ENCODE peak calls at places on chromosomes 2 and 18, in four cellular contexts. One of them, this sample, is unnamed.

GRCh38 chr2:10303634-10304378 is 1.1 kb downstream of the HPCAL1 start:
- DNase-seq in fibroblast of villous mesenchyme: peak
- DNase-seq in nucleus accumbens: peak
- DNase-seq in brain microvascular endothelial cell: no peak
- DNase-seq in this sample: peak

GRCh38 chr2:26982102-26982742 is 11.8 kb downstream of the MAPRE3 start:
- DNase-seq in fibroblast of villous mesenchyme: no peak
- DNase-seq in nucleus accumbens: peak
- DNase-seq in brain microvascular endothelial cell: peak
- DNase-seq in this sample: no peak

GRCh38 chr18:63336366-63337099 is 17.0 kb upstream of the BCL2 start:
- DNase-seq in brain microvascular endothelial cell: peak
- DNase-seq in fibroblast of villous mesenchyme: peak
- DNase-seq in nucleus accumbens: no peak
- DNase-seq in this sample: no peak

GRCh38 chr2:241912021-241912555 is 42.6 kb downstream of the RTP5 start:
- DNase-seq in nucleus accumbens: no peak
- DNase-seq in fibroblast of villous mesenchyme: no peak
- DNase-seq in brain microvascular endothelial cell: no peak
- DNase-seq in this sample: no peak

GRCh38 chr2:68829764-68830163 is 41.4 kb downstream of the BMP10 start:
- DNase-seq in fibroblast of villous mesenchyme: no peak
- DNase-seq in brain microvascular endothelial cell: no peak
- DNase-seq in nucleus accumbens: no peak
- DNase-seq in this sample: no peak

GRCh38 chr2:200156140-200156858 is 150.2 kb upstream of the SPATS2L start:
- DNase-seq in fibroblast of villous mesenchyme: peak
- DNase-seq in brain microvascular endothelial cell: peak
- DNase-seq in nucleus accumbens: no peak
- DNase-seq in this sample: no peak

GRCh38 chr2:97723156-97724072 is 10.0 kb downstream of the ZAP70 start:
- DNase-seq in brain microvascular endothelial cell: no peak
- DNase-seq in fibroblast of villous mesenchyme: no peak
- DNase-seq in nucleus accumbens: no peak
- DNase-seq in this sample: no peak

GRCh38 chr2:234977228-234977679 is 25.4 kb downstream of the SH3BP4 start:
- DNase-seq in nucleus accumbens: no peak
- DNase-seq in fibroblast of villous mesenchyme: no peak
- DNase-seq in brain microvascular endothelial cell: no peak
- DNase-seq in this sample: no peak

GRCh38 chr2:26848336-26849055 is 564 bp downstream of the DPYSL5 start:
- DNase-seq in brain microvascular endothelial cell: no peak
- DNase-seq in fibroblast of villous mesenchyme: no peak
- DNase-seq in nucleus accumbens: no peak
- DNase-seq in this sample: peak

GRCh38 chr2:866009-866680 is 84.5 kb upstream of the SNTG2 start:
- DNase-seq in nucleus accumbens: no peak
- DNase-seq in brain microvascular endothelial cell: no peak
- DNase-seq in fibroblast of villous mesenchyme: no peak
- DNase-seq in this sample: peak

GRCh38 chr18:32777049-32777448 is 4.2 kb upstream of the KLHL14 start:
- DNase-seq in fibroblast of villous mesenchyme: no peak
- DNase-seq in brain microvascular endothelial cell: no peak
- DNase-seq in nucleus accumbens: no peak
- DNase-seq in this sample: no peak

GRCh38 chr2:45649855-45650806 is 1.3 kb upstream of the PRKCE start:
- DNase-seq in nucleus accumbens: peak
- DNase-seq in fibroblast of villous mesenchyme: peak
- DNase-seq in brain microvascular endothelial cell: peak
- DNase-seq in this sample: peak

GRCh38 chr2:190838492-190838910 is 42.1 kb upstream of the GLS start:
- DNase-seq in brain microvascular endothelial cell: peak
- DNase-seq in fibroblast of villous mesenchyme: peak
- DNase-seq in nucleus accumbens: no peak
- DNase-seq in this sample: no peak

GRCh38 chr2:69975853-69976462 is 14.5 kb upstream of the ASPRV1 start:
- DNase-seq in fibroblast of villous mesenchyme: no peak
- DNase-seq in brain microvascular endothelial cell: no peak
- DNase-seq in nucleus accumbens: no peak
- DNase-seq in this sample: no peak

GRCh38 chr18:11666176-11666575 is 22.9 kb upstream of the GNAL start:
- DNase-seq in nucleus accumbens: no peak
- DNase-seq in fibroblast of villous mesenchyme: no peak
- DNase-seq in brain microvascular endothelial cell: no peak
- DNase-seq in this sample: no peak

GRCh38 chr2:10075571-10076209 is 4.5 kb downstream of the CYS1 start:
- DNase-seq in brain microvascular endothelial cell: no peak
- DNase-seq in nucleus accumbens: no peak
- DNase-seq in fibroblast of villous mesenchyme: no peak
- DNase-seq in this sample: no peak

GRCh38 chr2:136932700-136933099 is 167.4 kb downstream of the THSD7B start:
- DNase-seq in nucleus accumbens: no peak
- DNase-seq in brain microvascular endothelial cell: peak
- DNase-seq in fibroblast of villous mesenchyme: peak
- DNase-seq in this sample: peak

GRCh38 chr2:220068877-220069276 is 441.4 kb downstream of the SLC4A3 start:
- DNase-seq in brain microvascular endothelial cell: no peak
- DNase-seq in nucleus accumbens: no peak
- DNase-seq in fibroblast of villous mesenchyme: no peak
- DNase-seq in this sample: no peak

GRCh38 chr2:32864761-32865160 is 82.0 kb upstream of the LTBP1 start:
- DNase-seq in nucleus accumbens: no peak
- DNase-seq in brain microvascular endothelial cell: peak
- DNase-seq in fibroblast of villous mesenchyme: peak
- DNase-seq in this sample: no peak

GRCh38 chr2:212523756-212524155 is 14.8 kb downstream of the ERBB4 start:
- DNase-seq in brain microvascular endothelial cell: no peak
- DNase-seq in nucleus accumbens: no peak
- DNase-seq in fibroblast of villous mesenchyme: no peak
- DNase-seq in this sample: no peak

GRCh38 chr18:12296087-12296403 is 12.0 kb upstream of the TUBB6 start:
- DNase-seq in nucleus accumbens: no peak
- DNase-seq in brain microvascular endothelial cell: peak
- DNase-seq in fibroblast of villous mesenchyme: no peak
- DNase-seq in this sample: no peak

GRCh38 chr18:23137788-23138216 is 2.5 kb downstream of the CABLES1 start:
- DNase-seq in nucleus accumbens: no peak
- DNase-seq in fibroblast of villous mesenchyme: no peak
- DNase-seq in brain microvascular endothelial cell: no peak
- DNase-seq in this sample: no peak

GRCh38 chr2:10935953-10936942 is 24.5 kb downstream of the KCNF1 start:
- DNase-seq in brain microvascular endothelial cell: peak
- DNase-seq in fibroblast of villous mesenchyme: peak
- DNase-seq in nucleus accumbens: no peak
- DNase-seq in this sample: no peak

GRCh38 chr18:9838144-9838877 is 47.5 kb upstream of the TXNDC2 start:
- DNase-seq in nucleus accumbens: no peak
- DNase-seq in brain microvascular endothelial cell: peak
- DNase-seq in fibroblast of villous mesenchyme: no peak
- DNase-seq in this sample: peak

GRCh38 chr2:22382439-22383169 is 1002.4 kb upstream of the KLHL29 start:
- DNase-seq in nucleus accumbens: no peak
- DNase-seq in brain microvascular endothelial cell: no peak
- DNase-seq in fibroblast of villous mesenchyme: no peak
- DNase-seq in this sample: no peak

GRCh38 chr2:109438146-109438545 is 175.6 kb downstream of the SEPTIN10 start:
- DNase-seq in brain microvascular endothelial cell: no peak
- DNase-seq in nucleus accumbens: no peak
- DNase-seq in fibroblast of villous mesenchyme: no peak
- DNase-seq in this sample: no peak

GRCh38 chr2:200575957-200576356 is 9.9 kb upstream of the AOX1 start:
- DNase-seq in brain microvascular endothelial cell: no peak
- DNase-seq in fibroblast of villous mesenchyme: peak
- DNase-seq in nucleus accumbens: no peak
- DNase-seq in this sample: no peak

GRCh38 chr2:157757500-157757899 is 118.6 kb downstream of the ACVR1 start:
- DNase-seq in brain microvascular endothelial cell: no peak
- DNase-seq in fibroblast of villous mesenchyme: no peak
- DNase-seq in nucleus accumbens: no peak
- DNase-seq in this sample: no peak

GRCh38 chr18:80042785-80043184 is 8.6 kb downstream of the RBFA start:
- DNase-seq in nucleus accumbens: no peak
- DNase-seq in fibroblast of villous mesenchyme: no peak
- DNase-seq in brain microvascular endothelial cell: no peak
- DNase-seq in this sample: no peak

GRCh38 chr2:121858406-121858805 is 103.0 kb downstream of the TSN start:
- DNase-seq in fibroblast of villous mesenchyme: no peak
- DNase-seq in nucleus accumbens: no peak
- DNase-seq in brain microvascular endothelial cell: no peak
- DNase-seq in this sample: no peak

GRCh38 chr18:389658-390357 is 110.7 kb downstream of the COLEC12 start:
- DNase-seq in brain microvascular endothelial cell: no peak
- DNase-seq in fibroblast of villous mesenchyme: peak
- DNase-seq in nucleus accumbens: no peak
- DNase-seq in this sample: no peak

GRCh38 chr2:61620244-61621159 is 82.3 kb upstream of the XPO1 start:
- DNase-seq in nucleus accumbens: no peak
- DNase-seq in fibroblast of villous mesenchyme: peak
- DNase-seq in brain microvascular endothelial cell: peak
- DNase-seq in this sample: no peak

GRCh38 chr2:194545978-194546377 is 1111.0 kb upstream of the SLC39A10 start:
- DNase-seq in brain microvascular endothelial cell: no peak
- DNase-seq in fibroblast of villous mesenchyme: no peak
- DNase-seq in nucleus accumbens: no peak
- DNase-seq in this sample: no peak

GRCh38 chr2:202376460-202377307 is 557 bp downstream of the BMPR2 start:
- DNase-seq in fibroblast of villous mesenchyme: peak
- DNase-seq in nucleus accumbens: peak
- DNase-seq in brain microvascular endothelial cell: no peak
- DNase-seq in this sample: peak

GRCh38 chr2:30193104-30193681 is 38.1 kb upstream of the LBH start:
- DNase-seq in nucleus accumbens: no peak
- DNase-seq in brain microvascular endothelial cell: no peak
- DNase-seq in fibroblast of villous mesenchyme: no peak
- DNase-seq in this sample: no peak

GRCh38 chr2:239930378-239930777 is 94.8 kb downstream of the NDUFA10 start:
- DNase-seq in fibroblast of villous mesenchyme: no peak
- DNase-seq in brain microvascular endothelial cell: no peak
- DNase-seq in nucleus accumbens: no peak
- DNase-seq in this sample: no peak